ENCODE peak calls at places on chromosomes 1 and 21, in eight cellular contexts. U is H1, F is epithelial cell of esophagus, X is neural progenitor cell, O is psoas muscle, Y is lower lobe of right lung, T is left lung, R is PC-3. Z is an unnamed sample.

GRCh38 chr1:193556042-193556441 is 369.6 kb upstream of the B3GALT2 start:
- DNase-seq in U (no peak), F (no peak), Y (no peak), R (no peak), O (no peak), X (no peak), T (no peak), Z (no peak)

GRCh38 chr1:182237329-182237728 is 154.3 kb downstream of the GLUL start:
- DNase-seq in U (no peak), X (no peak), T (no peak), R (peak), F (no peak), Y (no peak), O (no peak), Z (no peak)

GRCh38 chr1:111620412-111620971 is 903 bp downstream of the RAP1A start:
- DNase-seq in X (no peak), T (no peak), O (no peak), U (no peak), R (peak), Y (no peak), F (peak), Z (no peak)

GRCh38 chr1:230122361-230123279 is 55.6 kb downstream of the GALNT2 start:
- DNase-seq in F (peak), Y (no peak), O (no peak), R (no peak), X (no peak), U (no peak), T (no peak), Z (no peak)

GRCh38 chr1:26790551-26790953 is 2.8 kb downstream of the PIGV start:
- DNase-seq in R (no peak), Y (no peak), X (no peak), O (no peak), F (no peak), T (no peak), U (no peak), Z (no peak)

GRCh38 chr1:10939654-10940450 is 72.6 kb upstream of the TARDBP start:
- DNase-seq in F (no peak), U (no peak), X (no peak), O (no peak), R (no peak), Y (no peak), T (no peak), Z (no peak)

GRCh38 chr1:26965213-26965612 is 4.9 kb upstream of the KDF1 start:
- DNase-seq in R (no peak), X (no peak), Y (no peak), O (no peak), U (no peak), F (no peak), T (no peak), Z (no peak)

GRCh38 chr1:181398544-181398943 is 84.8 kb upstream of the CACNA1E start:
- DNase-seq in T (no peak), F (no peak), R (no peak), X (no peak), U (no peak), O (no peak), Y (no peak), Z (no peak)

GRCh38 chr21:18387994-18388393 is 15.6 kb downstream of the TMPRSS15 start:
- DNase-seq in R (no peak), O (no peak), X (no peak), Y (no peak), F (no peak), U (no peak), T (no peak), Z (no peak)

GRCh38 chr1:84693774-84694173 is 3.5 kb upstream of the SSX2IP start:
- DNase-seq in F (no peak), U (no peak), T (no peak), X (no peak), R (no peak), Y (no peak), O (no peak), Z (no peak)
- H3K4me3 ChIP-seq in F (no peak), U (no peak), T (no peak), X (no peak), R (no peak), Y (no peak), O (no peak), Z (no peak)

GRCh38 chr1:226680653-226681052 is 58.4 kb downstream of the ITPKB start:
- DNase-seq in O (no peak), T (no peak), R (no peak), X (peak), U (no peak), Y (no peak), F (no peak), Z (no peak)
- H3K4me3 ChIP-seq in O (peak), T (no peak), R (no peak), X (peak), U (peak), Y (peak), F (no peak), Z (peak)

GRCh38 chr1:206663832-206664652 is 20.7 kb upstream of the MAPKAPK2 start:
- DNase-seq in T (peak), R (peak), U (no peak), O (peak), X (peak), Y (no peak), F (peak), Z (peak)
- H3K4me3 ChIP-seq in T (no peak), R (no peak), U (peak), O (peak), X (peak), Y (peak), F (no peak), Z (no peak)

GRCh38 chr1:17045140-17045539 is 8.7 kb downstream of the SDHB start:
- DNase-seq in R (no peak), U (no peak), F (peak), Y (no peak), X (no peak), T (no peak), O (no peak), Z (no peak)

GRCh38 chr1:17039522-17039921 is 14.3 kb downstream of the SDHB start:
- DNase-seq in O (no peak), X (no peak), U (no peak), F (no peak), Y (no peak), T (no peak), R (no peak), Z (no peak)

GRCh38 chr1:17045623-17046022 is 8.2 kb downstream of the SDHB start:
- DNase-seq in R (no peak), T (no peak), O (no peak), X (peak), F (no peak), Y (no peak), U (no peak), Z (no peak)

GRCh38 chr1:17043676-17044075 is 10.2 kb downstream of the SDHB start:
- DNase-seq in F (no peak), R (no peak), O (no peak), X (no peak), T (no peak), U (no peak), Y (no peak), Z (no peak)

DNA sequence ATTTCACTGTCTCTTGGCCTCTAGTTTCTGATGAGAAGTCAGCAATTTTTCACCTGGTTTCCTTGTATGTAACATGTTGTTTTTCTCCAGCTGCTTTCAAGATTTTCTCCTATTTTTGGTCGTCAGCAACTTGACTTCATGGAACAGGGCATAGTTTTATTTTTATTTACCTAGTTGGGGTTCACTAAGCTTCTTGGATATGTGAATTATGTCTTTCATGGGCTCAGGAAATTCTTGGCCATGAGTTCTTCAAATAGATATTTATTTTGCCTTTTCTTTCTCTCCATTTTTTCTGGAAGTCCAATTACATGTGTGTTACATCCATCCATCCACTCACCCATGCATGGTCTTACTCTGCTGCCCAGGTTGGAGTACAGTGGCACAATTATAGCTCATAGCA is 13.7 kb downstream of the SDHB start:
- DNase-seq in Y (no peak), X (no peak), O (no peak), R (no peak), F (no peak), T (no peak), U (no peak), Z (no peak)
- H3K4me3 ChIP-seq in Y (no peak), X (no peak), O (no peak), R (no peak), F (no peak), T (no peak), U (no peak), Z (no peak)